ENCODE peak calls at places on chromosomes 13 and 19, in four cellular contexts. One of them, this sample, is unnamed.

GRCh38 chr13:74110053-74110452 is 24.2 kb downstream of the KLF12 start:
- DNase-seq in K562: no peak
- DNase-seq in SK-N-SH: no peak
- DNase-seq in GM12892: no peak
- DNase-seq in this sample: no peak

GRCh38 chr19:44142014-44142523 is 715 bp downstream of the ZNF234 start:
- DNase-seq in SK-N-SH: no peak
- DNase-seq in K562: peak
- DNase-seq in GM12892: no peak
- DNase-seq in this sample: no peak

GRCh38 chr19:49894011-49894664 is 2.5 kb downstream of the IL4I1 start:
- DNase-seq in SK-N-SH: no peak
- DNase-seq in GM12892: no peak
- DNase-seq in K562: no peak
- DNase-seq in this sample: no peak

GRCh38 chr19:6429419-6430221 is 3.9 kb downstream of the SLC25A41 start:
- DNase-seq in SK-N-SH: no peak
- DNase-seq in K562: peak
- DNase-seq in GM12892: no peak
- DNase-seq in this sample: no peak

GRCh38 chr13:33799950-33800592 is 17.9 kb upstream of the RFC3 start:
- DNase-seq in GM12892: no peak
- DNase-seq in SK-N-SH: peak
- DNase-seq in K562: no peak
- DNase-seq in this sample: no peak

GRCh38 chr19:44848036-44848804 is 2.1 kb downstream of the NECTIN2 start:
- DNase-seq in SK-N-SH: peak
- DNase-seq in K562: peak
- DNase-seq in GM12892: no peak
- DNase-seq in this sample: no peak

GRCh38 chr13:38824342-38824741 is 137.5 kb downstream of the FREM2 start:
- DNase-seq in SK-N-SH: no peak
- DNase-seq in GM12892: no peak
- DNase-seq in K562: peak
- DNase-seq in this sample: no peak

GRCh38 chr19:3368848-3369336 is 2.5 kb downstream of the NFIC start:
- DNase-seq in GM12892: no peak
- DNase-seq in SK-N-SH: no peak
- DNase-seq in K562: peak
- DNase-seq in this sample: no peak

GRCh38 chr19:32287086-32287485 is 58.3 kb upstream of the ZNF507 start:
- DNase-seq in K562: no peak
- DNase-seq in GM12892: no peak
- DNase-seq in SK-N-SH: no peak
- DNase-seq in this sample: no peak

GRCh38 chr19:1102407-1103106 is 1.2 kb upstream of the GPX4 start:
- DNase-seq in SK-N-SH: no peak
- DNase-seq in K562: peak
- DNase-seq in GM12892: no peak
- DNase-seq in this sample: no peak

GRCh38 chr13:26584713-26585112 is 27.2 kb downstream of the WASF3 start:
- DNase-seq in GM12892: no peak
- DNase-seq in SK-N-SH: no peak
- DNase-seq in K562: no peak
- DNase-seq in this sample: no peak

GRCh38 chr19:4379383-4380253 is 20.7 kb downstream of the SH3GL1 start:
- DNase-seq in GM12892: no peak
- DNase-seq in SK-N-SH: peak
- DNase-seq in K562: no peak
- DNase-seq in this sample: no peak

GRCh38 chr19:5774921-5775320 is 9.6 kb downstream of the PRR22 start:
- DNase-seq in GM12892: no peak
- DNase-seq in SK-N-SH: no peak
- DNase-seq in K562: no peak
- DNase-seq in this sample: no peak

GRCh38 chr13:52127783-52128702 is 830 bp downstream of the NEK5 start:
- DNase-seq in K562: peak
- DNase-seq in SK-N-SH: peak
- DNase-seq in GM12892: peak
- DNase-seq in this sample: peak

GRCh38 chr19:367963-368623 is 23.5 kb upstream of the MIER2 start:
- DNase-seq in GM12892: no peak
- DNase-seq in SK-N-SH: no peak
- DNase-seq in K562: no peak
- DNase-seq in this sample: no peak

GRCh38 chr19:33868821-33869412 is 72.2 kb downstream of the KCTD15 start:
- DNase-seq in SK-N-SH: peak
- DNase-seq in GM12892: no peak
- DNase-seq in K562: no peak
- DNase-seq in this sample: no peak

GRCh38 chr13:104750377-104750776 is 1684.2 kb upstream of the SLC10A2 start:
- DNase-seq in SK-N-SH: no peak
- DNase-seq in K562: no peak
- DNase-seq in GM12892: no peak
- DNase-seq in this sample: no peak

GRCh38 chr19:44609219-44609618 is 4.1 kb upstream of the IGSF23 start:
- DNase-seq in GM12892: no peak
- DNase-seq in SK-N-SH: no peak
- DNase-seq in K562: no peak
- DNase-seq in this sample: no peak

GRCh38 chr19:48218964-48219363 is 36.7 kb downstream of the CARD8 start:
- DNase-seq in K562: no peak
- DNase-seq in SK-N-SH: no peak
- DNase-seq in GM12892: no peak
- DNase-seq in this sample: no peak

GRCh38 chr13:31328549-31329229 is 128.9 kb downstream of the B3GLCT start:
- DNase-seq in SK-N-SH: no peak
- DNase-seq in GM12892: no peak
- DNase-seq in K562: no peak
- DNase-seq in this sample: no peak

GRCh38 chr13:84297246-84297645 is 415.0 kb upstream of the SLITRK1 start:
- DNase-seq in GM12892: no peak
- DNase-seq in SK-N-SH: no peak
- DNase-seq in K562: no peak
- DNase-seq in this sample: no peak

GRCh38 chr19:47499863-47500830 is 14.7 kb downstream of the NAPA start:
- DNase-seq in K562: no peak
- DNase-seq in GM12892: no peak
- DNase-seq in SK-N-SH: no peak
- DNase-seq in this sample: no peak

GRCh38 chr13:30826911-30827577 is 79.0 kb upstream of the MEDAG start:
- DNase-seq in GM12892: no peak
- DNase-seq in SK-N-SH: no peak
- DNase-seq in K562: no peak
- DNase-seq in this sample: no peak

GRCh38 chr19:57334191-57334590 is 13.9 kb downstream of the ZNF543 start:
- DNase-seq in GM12892: no peak
- DNase-seq in K562: no peak
- DNase-seq in SK-N-SH: no peak
- DNase-seq in this sample: no peak

GRCh38 chr13:79522583-79522982 is 41.6 kb downstream of the NDFIP2 start:
- DNase-seq in GM12892: no peak
- DNase-seq in SK-N-SH: no peak
- DNase-seq in K562: peak
- DNase-seq in this sample: peak

DNA sequence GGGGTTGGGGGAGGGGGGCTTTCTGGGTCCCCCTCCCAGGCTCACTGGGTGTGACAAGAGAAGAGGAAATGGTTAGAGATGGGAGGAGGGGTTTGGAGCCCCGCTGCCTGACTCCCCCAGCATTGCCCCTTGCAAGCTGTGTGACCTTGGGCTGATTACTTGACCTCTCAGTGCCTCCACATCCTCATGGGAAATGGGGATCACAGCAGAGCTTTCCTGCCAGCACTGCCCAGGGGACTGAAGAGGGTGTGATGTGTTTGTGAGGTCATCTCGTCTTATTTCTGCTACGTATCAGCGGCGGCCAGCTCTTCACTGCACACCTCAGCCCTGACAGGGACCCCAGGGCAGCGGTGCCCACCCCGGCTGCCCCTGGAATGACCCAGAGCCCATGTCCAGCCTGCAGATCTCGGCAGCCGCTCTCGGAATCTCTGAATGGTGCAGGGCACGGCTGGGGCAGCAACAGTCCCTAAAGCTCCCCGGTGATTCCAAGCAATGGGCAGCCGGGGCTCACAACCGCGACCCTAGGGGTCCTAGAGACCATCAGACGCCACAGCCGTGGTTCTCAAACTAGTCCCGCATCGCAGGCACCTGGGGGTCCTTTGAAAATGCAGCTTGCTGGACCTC is 8.4 kb downstream of the PNMA8B start:
- DNase-seq in K562: no peak
- DNase-seq in GM12892: no peak
- DNase-seq in SK-N-SH: no peak
- DNase-seq in this sample: no peak
- TF ChIP-seq TAF1 in K562: no peak
- TF ChIP-seq TAF1 in GM12892: no peak
- TF ChIP-seq TAF1 in SK-N-SH: no peak
- TF ChIP-seq TAF1 in this sample: no peak

DNA sequence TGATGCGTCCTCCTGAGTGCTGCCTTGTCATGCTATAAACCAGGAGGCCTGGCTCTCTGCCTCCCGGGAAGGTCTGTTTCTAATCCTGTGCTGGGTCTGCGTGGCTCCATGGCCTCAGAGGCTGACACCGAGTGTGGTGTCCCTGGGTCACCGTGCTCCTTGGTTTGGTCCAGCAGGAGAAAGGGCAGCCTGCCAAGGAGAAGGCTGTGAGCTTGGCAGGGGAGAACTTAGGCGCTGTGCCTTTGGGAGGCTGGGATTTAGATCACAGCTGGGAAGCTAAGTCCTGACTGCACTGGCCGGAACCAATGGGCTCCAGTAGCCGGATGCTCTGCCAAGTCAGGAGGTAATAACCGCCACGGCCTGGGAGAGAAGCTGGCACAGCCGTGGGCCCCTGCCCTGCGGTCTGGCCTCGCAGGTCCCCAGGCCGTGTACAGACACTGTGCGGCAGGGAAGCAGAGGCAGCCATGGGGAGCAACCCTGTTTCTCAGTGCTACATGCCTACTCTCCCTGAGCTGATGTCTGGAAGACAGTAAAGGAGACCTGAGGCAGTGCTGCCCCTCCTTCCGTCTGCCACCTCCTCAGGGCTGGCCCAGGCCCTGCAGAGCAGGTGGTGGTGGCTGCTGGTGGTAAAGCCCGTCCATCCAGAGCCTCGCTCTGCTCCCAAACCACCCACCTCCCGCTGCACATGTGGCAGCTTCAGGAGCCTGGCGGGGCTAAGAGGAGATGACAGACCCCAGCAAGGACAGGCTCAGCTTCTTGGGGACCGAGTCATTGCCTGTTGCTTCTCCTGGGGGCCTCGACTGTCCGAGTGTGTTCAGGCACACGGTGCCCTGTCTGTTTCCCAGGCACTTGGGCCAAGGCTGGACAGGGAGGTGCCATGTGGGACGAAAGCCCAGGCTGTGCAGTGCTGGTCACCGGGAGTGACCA is 44.9 kb downstream of the C13orf46 start:
- DNase-seq in K562: no peak
- DNase-seq in GM12892: no peak
- DNase-seq in SK-N-SH: peak
- DNase-seq in this sample: no peak
- TF ChIP-seq TAF1 in K562: no peak
- TF ChIP-seq TAF1 in GM12892: no peak
- TF ChIP-seq TAF1 in SK-N-SH: no peak
- TF ChIP-seq TAF1 in this sample: no peak

GRCh38 chr19:40139533-40140287 is 49.0 kb upstream of the ZNF780A start:
- DNase-seq in K562: peak
- DNase-seq in SK-N-SH: peak
- DNase-seq in GM12892: no peak
- DNase-seq in this sample: no peak
- TF ChIP-seq TAF1 in K562: no peak
- TF ChIP-seq TAF1 in SK-N-SH: no peak
- TF ChIP-seq TAF1 in GM12892: no peak
- TF ChIP-seq TAF1 in this sample: no peak

GRCh38 chr19:17555929-17556813 is 722 bp downstream of the COLGALT1 start:
- DNase-seq in K562: peak
- DNase-seq in SK-N-SH: peak
- DNase-seq in GM12892: no peak
- DNase-seq in this sample: no peak
- TF ChIP-seq TAF1 in K562: no peak
- TF ChIP-seq TAF1 in SK-N-SH: no peak
- TF ChIP-seq TAF1 in GM12892: no peak
- TF ChIP-seq TAF1 in this sample: no peak

This sample was measured in GM12891.